ENCODE peak calls at places on chromosomes 7 and 10, in five cellular contexts. U is OCI-LY7, Q is RWPE1, V is fibroblast of the aortic adventitia, X is nephron progenitor cell. H is an unnamed sample.

GRCh38 chr10:66307826-66308225 is 618.0 kb upstream of the LRRTM3 start:
- DNase-seq in U (no peak), Q (no peak), V (no peak), X (no peak), H (no peak)

GRCh38 chr7:87507446-87507845 is 32.0 kb upstream of the ABCB4 start:
- DNase-seq in U (no peak), Q (no peak), V (no peak), X (no peak), H (no peak)

GRCh38 chr7:36280840-36281812 is 108.5 kb upstream of the ANLN start:
- DNase-seq in U (no peak), Q (peak; percentile 82), V (peak; percentile 75), X (peak; percentile 35), H (no peak)

GRCh38 chr10:109978481-109978880 is 29.3 kb upstream of the ADD3 start:
- DNase-seq in U (peak; percentile 41), Q (peak; percentile 23), V (peak; percentile 86), X (no peak), H (no peak)

GRCh38 chr10:30687698-30688213 is 58.2 kb upstream of the LYZL2 start:
- DNase-seq in U (peak; percentile 81), Q (peak; percentile 59), V (peak; percentile 75), X (peak; percentile 95), H (no peak)

GRCh38 chr10:106213493-106213892 is 951.0 kb downstream of the SORCS1 start:
- DNase-seq in U (no peak), Q (no peak), V (no peak), X (no peak), H (no peak)

GRCh38 chr10:87095241-87095945 is 387 bp downstream of the SHLD2 start:
- DNase-seq in U (peak; percentile 75), Q (peak; percentile 81), V (peak; percentile 81), X (peak; percentile 75), H (peak; percentile 96)

GRCh38 chr7:148264933-148265557 is 325.5 kb upstream of the C7orf33 start:
- DNase-seq in U (peak; percentile 56), Q (peak; percentile 26), V (peak; percentile 33), X (no peak), H (no peak)

GRCh38 chr7:27992755-27993478 is 187.7 kb downstream of the JAZF1 start:
- DNase-seq in U (peak; percentile 53), Q (no peak), V (no peak), X (no peak), H (no peak)

GRCh38 chr7:112995091-112995824 is 91.4 kb downstream of the GPR85 start:
- DNase-seq in U (no peak), Q (no peak), V (peak; percentile 86), X (no peak), H (no peak)

GRCh38 chr10:112374724-112375541 is 1.0 kb downstream of the ACSL5 start:
- DNase-seq in U (peak; percentile 51), Q (no peak), V (no peak), X (peak; percentile 21), H (no peak)

GRCh38 chr10:77457266-77457665 is 180.3 kb downstream of the KCNMA1 start:
- DNase-seq in U (no peak), Q (no peak), V (no peak), X (no peak), H (no peak)

GRCh38 chr10:125370578-125370977 is 210.2 kb upstream of the CTBP2 start:
- DNase-seq in U (no peak), Q (no peak), V (no peak), X (peak; percentile 79), H (no peak)

GRCh38 chr7:106257752-106258151 is 27.0 kb downstream of the NAMPT start:
- DNase-seq in U (no peak), Q (no peak), V (no peak), X (no peak), H (no peak)

GRCh38 chr10:45438457-45439090 is 64.6 kb downstream of the ALOX5 start:
- DNase-seq in U (no peak), Q (no peak), V (no peak), X (no peak), H (no peak)

GRCh38 chr7:150428671-150429451 is 21.6 kb upstream of the GIMAP8 start:
- DNase-seq in U (no peak), Q (peak; percentile 14), V (peak; percentile 42), X (no peak), H (peak; percentile 55)

GRCh38 chr7:133196872-133197612 is 55.8 kb upstream of the EXOC4 start:
- DNase-seq in U (no peak), Q (no peak), V (no peak), X (peak; percentile 31), H (no peak)

GRCh38 chr10:109961181-109962001 is 38.1 kb upstream of the XPNPEP1 start:
- DNase-seq in U (no peak), Q (peak; percentile 27), V (peak; percentile 32), X (no peak), H (no peak)

GRCh38 chr10:3635697-3636096 is 149.3 kb downstream of the KLF6 start:
- DNase-seq in U (no peak), Q (peak; percentile 44), V (no peak), X (no peak), H (no peak)

GRCh38 chr10:17782921-17783665 is 26.1 kb upstream of the MRC1 start:
- DNase-seq in U (no peak), Q (peak; percentile 81), V (peak; percentile 32), X (no peak), H (no peak)

DNA sequence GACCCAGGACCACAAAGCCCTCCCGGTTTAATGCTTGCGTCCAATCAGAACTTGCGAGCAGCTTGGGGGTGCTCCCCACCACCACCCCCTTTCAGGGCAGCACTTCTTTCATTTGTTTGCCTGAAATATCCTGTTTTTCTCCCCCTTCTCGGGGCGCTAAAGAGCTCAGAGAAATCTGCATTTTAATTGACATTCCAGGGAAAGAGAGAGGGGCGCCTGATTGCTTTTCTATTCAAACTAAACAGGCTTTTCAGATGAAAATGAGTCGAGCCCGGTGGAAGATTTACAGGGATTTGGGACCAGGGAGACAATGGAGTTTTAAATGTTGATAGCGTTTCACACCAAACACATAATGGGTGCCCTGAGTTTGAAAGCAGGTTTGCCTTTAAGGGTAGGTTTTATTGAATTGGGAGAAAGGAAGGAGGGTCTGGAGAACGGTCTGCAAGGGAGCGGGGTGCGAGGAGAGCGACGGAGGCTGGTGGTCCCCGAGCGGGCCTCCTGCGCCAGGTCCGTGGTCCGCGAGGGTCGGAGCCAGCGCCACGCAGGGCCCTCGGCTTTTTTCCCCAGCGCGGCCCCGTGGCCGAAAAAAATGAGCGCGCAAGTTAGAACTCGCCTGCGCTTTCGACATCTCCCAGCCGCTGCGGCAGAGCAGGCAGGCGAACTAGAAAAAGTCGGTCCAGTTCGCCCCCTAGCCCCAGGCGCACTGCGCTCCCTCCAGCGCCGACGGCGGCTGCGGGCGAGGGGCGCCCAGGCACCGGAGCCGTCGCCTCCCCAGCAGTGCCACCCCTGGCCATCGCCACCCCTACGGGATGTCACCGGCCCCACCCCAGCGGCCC is 1.4 kb downstream of the FGFR2 start:
- DNase-seq in U (no peak), Q (peak; percentile 86), V (no peak), X (peak; percentile 61), H (peak; percentile 72)
- TF ChIP-seq CTCF in U (no peak), Q (peak; percentile 38), V (no peak), X (no peak), H (peak; percentile 74)

GRCh38 chr7:107659666-107660065 is 962 bp upstream of the SLC26A4 start:
- DNase-seq in U (no peak), Q (peak; percentile 26), V (peak; percentile 90), X (no peak), H (no peak)

GRCh38 chr7:107660381-107661080 is at the start of gene SLC26A4:
- DNase-seq in U (no peak), Q (no peak), V (no peak), X (peak; percentile 34), H (no peak)

GRCh38 chr7:107661865-107662379 is 1.3 kb downstream of the SLC26A4 start:
- DNase-seq in U (no peak), Q (no peak), V (no peak), X (no peak), H (no peak)

GRCh38 chr7:107663196-107663595 is 2.6 kb downstream of the SLC26A4 start:
- DNase-seq in U (no peak), Q (no peak), V (no peak), X (no peak), H (no peak)

DNA sequence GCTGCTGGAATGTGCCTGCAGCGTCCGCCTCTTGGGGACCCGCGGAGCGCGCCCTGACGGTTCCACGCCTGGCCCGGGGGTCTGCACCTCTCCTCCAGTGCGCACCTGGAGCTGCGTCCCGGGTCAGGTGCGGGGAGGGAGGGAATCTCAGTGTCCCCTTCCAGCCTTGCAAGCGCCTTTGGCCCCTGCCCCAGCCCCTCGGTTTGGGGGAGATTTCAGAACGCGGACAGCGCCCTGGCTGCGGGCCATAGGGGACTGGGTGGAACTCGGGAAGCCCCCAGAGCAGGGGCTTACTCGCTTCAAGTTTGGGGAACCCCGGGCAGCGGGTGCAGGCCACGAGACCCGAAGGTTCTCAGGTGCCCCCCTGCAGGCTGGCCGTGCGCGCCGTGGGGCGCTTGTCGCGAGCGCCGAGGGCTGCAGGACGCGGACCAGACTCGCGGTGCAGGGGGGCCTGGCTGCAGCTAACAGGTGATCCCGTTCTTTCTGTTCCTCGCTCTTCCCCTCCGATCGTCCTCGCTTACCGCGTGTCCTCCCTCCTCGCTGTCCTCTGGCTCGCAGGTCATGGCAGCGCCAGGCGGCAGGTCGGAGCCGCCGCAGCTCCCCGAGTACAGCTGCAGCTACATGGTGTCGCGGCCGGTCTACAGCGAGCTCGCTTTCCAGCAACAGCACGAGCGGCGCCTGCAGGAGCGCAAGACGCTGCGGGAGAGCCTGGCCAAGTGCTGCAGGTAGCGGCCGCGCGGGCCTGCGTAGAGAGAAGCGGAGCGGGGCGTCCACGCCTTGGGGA is 645 bp downstream of the SLC26A4 start:
- DNase-seq in U (no peak), Q (peak; percentile 17), V (peak; percentile 35), X (peak; percentile 69), H (peak; percentile 89)
- TF ChIP-seq CTCF in U (no peak), Q (peak; percentile 21), V (peak; percentile 10), X (peak; percentile 10), H (peak; percentile 51)

DNA sequence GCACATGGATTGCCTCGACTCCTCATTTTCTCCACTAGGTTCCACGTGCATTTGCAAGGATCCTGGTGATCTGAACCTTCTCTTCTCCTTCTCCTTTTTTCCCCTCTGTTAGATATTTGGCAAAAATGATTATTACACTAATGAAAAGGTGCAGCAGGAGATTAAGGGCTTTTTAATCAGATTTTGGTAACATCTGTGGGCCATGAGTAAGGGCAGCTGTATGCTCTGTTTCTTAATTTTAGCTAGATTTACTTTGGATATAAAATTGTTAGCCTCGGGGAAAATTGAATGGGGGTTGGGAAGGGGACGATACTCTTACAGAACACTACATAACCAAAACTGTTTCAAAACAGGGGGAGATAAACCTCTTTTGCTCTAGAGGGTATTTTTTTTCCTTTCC is 325.5 kb upstream of the MGMT start:
- DNase-seq in U (no peak), Q (no peak), V (no peak), X (no peak), H (no peak)
- TF ChIP-seq CTCF in U (no peak), Q (no peak), V (no peak), X (no peak), H (no peak)

GRCh38 chr10:52746169-52746568 is 26.4 kb downstream of the MBL2 start:
- DNase-seq in U (no peak), Q (no peak), V (peak; percentile 11), X (no peak), H (no peak)
- TF ChIP-seq CTCF in U (peak; percentile 37), Q (no peak), V (peak; percentile 40), X (no peak), H (no peak)

DNA sequence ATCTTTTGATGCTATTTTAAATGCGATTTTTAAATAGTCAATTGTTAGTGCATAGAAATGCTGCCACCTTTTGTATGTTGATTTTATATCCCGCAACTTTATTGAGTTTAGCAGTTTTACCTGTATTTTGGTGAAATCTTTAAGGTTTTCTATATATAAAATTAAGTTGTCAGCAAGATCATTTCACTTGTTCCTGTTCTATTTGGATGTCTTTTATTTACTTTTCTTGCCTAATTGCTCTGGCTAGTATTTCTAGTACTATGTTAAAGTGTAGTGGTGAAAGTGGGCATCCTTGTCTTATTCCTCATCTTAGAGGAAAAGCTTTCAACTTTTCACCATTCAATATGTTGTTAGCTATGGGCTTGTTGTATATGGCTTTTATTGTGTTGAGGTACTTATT is 813.3 kb upstream of the CELF2 start:
- DNase-seq in U (no peak), Q (no peak), V (no peak), X (no peak), H (no peak)
- TF ChIP-seq CTCF in U (no peak), Q (no peak), V (no peak), X (no peak), H (no peak)